ENCODE peak calls at places on chromosomes 6 and 20, in eight cellular contexts. One of them, this sample, is unnamed.

GRCh38 chr6:29702519-29703103 is 20.6 kb upstream of the HLA-F start:
- DNase-seq in heart right ventricle: peak; percentile 46
- DNase-seq in PC-3: peak; percentile 43
- DNase-seq in body of pancreas: peak; percentile 53
- DNase-seq in cardiac muscle cell: peak; percentile 65
- DNase-seq in endodermal cell: peak; percentile 97
- DNase-seq in ovary: peak; percentile 31
- DNase-seq in fibroblast of lung: no peak
- DNase-seq in this sample: peak; percentile 94

GRCh38 chr6:36757206-36757605 is 59.6 kb downstream of the RAB44 start:
- DNase-seq in heart right ventricle: no peak
- DNase-seq in PC-3: no peak
- DNase-seq in body of pancreas: no peak
- DNase-seq in cardiac muscle cell: no peak
- DNase-seq in endodermal cell: no peak
- DNase-seq in ovary: no peak
- DNase-seq in fibroblast of lung: no peak
- DNase-seq in this sample: no peak

GRCh38 chr6:6823568-6824224 is 235.2 kb downstream of the LY86 start:
- DNase-seq in heart right ventricle: no peak
- DNase-seq in PC-3: no peak
- DNase-seq in body of pancreas: no peak
- DNase-seq in cardiac muscle cell: no peak
- DNase-seq in endodermal cell: peak; percentile 42
- DNase-seq in ovary: no peak
- DNase-seq in fibroblast of lung: no peak
- DNase-seq in this sample: no peak

GRCh38 chr6:5481024-5481423 is 219.7 kb downstream of the FARS2 start:
- DNase-seq in heart right ventricle: peak; percentile 16
- DNase-seq in PC-3: no peak
- DNase-seq in body of pancreas: no peak
- DNase-seq in cardiac muscle cell: no peak
- DNase-seq in endodermal cell: peak; percentile 76
- DNase-seq in ovary: no peak
- DNase-seq in fibroblast of lung: no peak
- DNase-seq in this sample: no peak

GRCh38 chr6:154301086-154301625 is 55.4 kb downstream of the IPCEF1 start:
- DNase-seq in heart right ventricle: no peak
- DNase-seq in PC-3: peak; percentile 19
- DNase-seq in body of pancreas: no peak
- DNase-seq in cardiac muscle cell: no peak
- DNase-seq in endodermal cell: no peak
- DNase-seq in ovary: no peak
- DNase-seq in fibroblast of lung: peak; percentile 39
- DNase-seq in this sample: no peak

GRCh38 chr6:134414793-134415192 is 96.9 kb upstream of the SGK1 start:
- DNase-seq in heart right ventricle: peak; percentile 32
- DNase-seq in PC-3: no peak
- DNase-seq in body of pancreas: no peak
- DNase-seq in cardiac muscle cell: no peak
- DNase-seq in endodermal cell: no peak
- DNase-seq in ovary: no peak
- DNase-seq in fibroblast of lung: no peak
- DNase-seq in this sample: no peak

GRCh38 chr20:32227744-32228688 is 20.3 kb downstream of the POFUT1 start:
- DNase-seq in heart right ventricle: peak; percentile 12
- DNase-seq in PC-3: no peak
- DNase-seq in body of pancreas: peak; percentile 69
- DNase-seq in cardiac muscle cell: no peak
- DNase-seq in endodermal cell: no peak
- DNase-seq in ovary: no peak
- DNase-seq in fibroblast of lung: no peak
- DNase-seq in this sample: peak; percentile 74

GRCh38 chr6:140601409-140601808 is 1227.0 kb upstream of the CITED2 start:
- DNase-seq in heart right ventricle: no peak
- DNase-seq in PC-3: peak; percentile 5
- DNase-seq in body of pancreas: no peak
- DNase-seq in cardiac muscle cell: no peak
- DNase-seq in endodermal cell: no peak
- DNase-seq in ovary: no peak
- DNase-seq in fibroblast of lung: peak; percentile 11
- DNase-seq in this sample: no peak

GRCh38 chr6:94177429-94177828 is 758.1 kb upstream of the EPHA7 start:
- DNase-seq in heart right ventricle: no peak
- DNase-seq in PC-3: no peak
- DNase-seq in body of pancreas: no peak
- DNase-seq in cardiac muscle cell: peak; percentile 2
- DNase-seq in endodermal cell: peak; percentile 71
- DNase-seq in ovary: no peak
- DNase-seq in fibroblast of lung: no peak
- DNase-seq in this sample: no peak

GRCh38 chr6:15023448-15023847 is 222.4 kb upstream of the JARID2 start:
- DNase-seq in heart right ventricle: no peak
- DNase-seq in PC-3: no peak
- DNase-seq in body of pancreas: no peak
- DNase-seq in cardiac muscle cell: no peak
- DNase-seq in endodermal cell: no peak
- DNase-seq in ovary: no peak
- DNase-seq in fibroblast of lung: no peak
- DNase-seq in this sample: no peak

GRCh38 chr6:15017251-15017650 is 228.6 kb upstream of the JARID2 start:
- DNase-seq in heart right ventricle: peak; percentile 36
- DNase-seq in PC-3: no peak
- DNase-seq in body of pancreas: peak; percentile 9
- DNase-seq in cardiac muscle cell: peak; percentile 46
- DNase-seq in endodermal cell: peak; percentile 83
- DNase-seq in ovary: no peak
- DNase-seq in fibroblast of lung: peak; percentile 24
- DNase-seq in this sample: no peak

GRCh38 chr6:15017803-15018202 is 228.1 kb upstream of the JARID2 start:
- DNase-seq in heart right ventricle: no peak
- DNase-seq in PC-3: no peak
- DNase-seq in body of pancreas: no peak
- DNase-seq in cardiac muscle cell: no peak
- DNase-seq in endodermal cell: no peak
- DNase-seq in ovary: no peak
- DNase-seq in fibroblast of lung: no peak
- DNase-seq in this sample: no peak

GRCh38 chr6:15021074-15021473 is 224.8 kb upstream of the JARID2 start:
- DNase-seq in heart right ventricle: no peak
- DNase-seq in PC-3: no peak
- DNase-seq in body of pancreas: no peak
- DNase-seq in cardiac muscle cell: no peak
- DNase-seq in endodermal cell: no peak
- DNase-seq in ovary: no peak
- DNase-seq in fibroblast of lung: no peak
- DNase-seq in this sample: no peak

GRCh38 chr6:15020114-15020770 is 225.6 kb upstream of the JARID2 start:
- DNase-seq in heart right ventricle: no peak
- DNase-seq in PC-3: no peak
- DNase-seq in body of pancreas: no peak
- DNase-seq in cardiac muscle cell: no peak
- DNase-seq in endodermal cell: no peak
- DNase-seq in ovary: no peak
- DNase-seq in fibroblast of lung: no peak
- DNase-seq in this sample: no peak
- H3K27ac ChIP-seq in heart right ventricle: no peak overlapping the region
- H3K27ac ChIP-seq in PC-3: no peak overlapping the region
- H3K27ac ChIP-seq in body of pancreas: no peak overlapping the region
- H3K27ac ChIP-seq in cardiac muscle cell: no peak overlapping the region
- H3K27ac ChIP-seq in endodermal cell: no peak overlapping the region
- H3K27ac ChIP-seq in ovary: no peak overlapping the region
- H3K27ac ChIP-seq in fibroblast of lung: no peak overlapping the region
- H3K27ac ChIP-seq in this sample: no peak overlapping the region

GRCh38 chr6:108945686-108946158 is 97.5 kb downstream of the ARMC2 start:
- DNase-seq in heart right ventricle: peak; percentile 91
- DNase-seq in PC-3: no peak
- DNase-seq in body of pancreas: peak; percentile 76
- DNase-seq in cardiac muscle cell: no peak
- DNase-seq in endodermal cell: peak; percentile 69
- DNase-seq in ovary: peak; percentile 85
- DNase-seq in fibroblast of lung: peak; percentile 86
- DNase-seq in this sample: peak; percentile 86
- H3K4me1 ChIP-seq in heart right ventricle: peaks cover 72% of the 10 kb centered on the region
- H3K4me1 ChIP-seq in PC-3: peaks cover 12% of the 10 kb centered on the region
- H3K4me1 ChIP-seq in body of pancreas: peaks cover 46% of the 10 kb centered on the region
- H3K4me1 ChIP-seq in cardiac muscle cell: peaks cover 19% of the 10 kb centered on the region
- H3K4me1 ChIP-seq in endodermal cell: peaks cover 4% of the 10 kb centered on the region
- H3K4me1 ChIP-seq in ovary: peaks cover 25% of the 10 kb centered on the region
- H3K4me1 ChIP-seq in fibroblast of lung: peaks cover 21% of the 10 kb centered on the region
- H3K4me1 ChIP-seq in this sample: peaks cover 76% of the 10 kb centered on the region

DNA sequence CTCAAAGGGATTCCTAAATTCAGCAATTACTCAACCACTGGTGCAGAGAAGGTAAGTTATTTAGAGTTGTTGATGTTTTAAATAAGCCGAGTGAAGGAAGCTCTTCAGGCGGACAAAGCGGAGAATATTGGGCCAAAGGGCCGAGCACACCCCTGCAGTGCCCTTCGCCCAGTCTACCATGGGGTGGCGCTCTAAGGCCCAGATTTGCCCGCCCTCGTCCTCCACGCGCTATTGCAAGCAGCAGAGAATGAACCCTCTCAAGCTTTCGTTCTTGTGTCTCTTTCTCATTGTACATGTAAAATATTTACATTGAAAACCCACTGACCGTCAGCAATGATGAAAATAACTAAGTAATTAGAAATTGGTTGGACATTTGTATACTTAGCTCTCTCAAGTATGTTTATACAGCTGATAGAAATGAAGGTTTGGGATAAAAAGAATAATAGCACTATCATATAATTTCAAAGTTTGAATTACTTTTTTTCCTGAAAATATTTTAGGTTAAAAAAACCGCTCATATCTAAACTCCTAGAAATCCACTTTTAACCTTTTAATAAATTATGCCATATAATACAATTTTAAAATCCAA is 195.0 kb upstream of the CEP162 start:
- DNase-seq in heart right ventricle: peak; percentile 15
- DNase-seq in PC-3: peak; percentile 18
- DNase-seq in body of pancreas: peak; percentile 7
- DNase-seq in cardiac muscle cell: peak; percentile 82
- DNase-seq in endodermal cell: peak; percentile 93
- DNase-seq in ovary: peak; percentile 25
- DNase-seq in fibroblast of lung: peak; percentile 30
- DNase-seq in this sample: no peak
- TF ChIP-seq CTCF in heart right ventricle: peak; percentile 53
- TF ChIP-seq CTCF in PC-3: peak; percentile 58
- TF ChIP-seq CTCF in body of pancreas: peak; percentile 25
- TF ChIP-seq CTCF in cardiac muscle cell: peak; percentile 96
- TF ChIP-seq CTCF in endodermal cell: peak; percentile 99
- TF ChIP-seq CTCF in ovary: no peak
- TF ChIP-seq CTCF in fibroblast of lung: peak; percentile 97
- TF ChIP-seq CTCF in this sample: no peak

GRCh38 chr6:42547407-42548329 is 16.2 kb upstream of the UBR2 start:
- DNase-seq in heart right ventricle: peak; percentile 80
- DNase-seq in PC-3: peak; percentile 84
- DNase-seq in body of pancreas: peak; percentile 84
- DNase-seq in cardiac muscle cell: peak; percentile 90
- DNase-seq in endodermal cell: peak; percentile 95
- DNase-seq in ovary: peak; percentile 81
- DNase-seq in fibroblast of lung: peak; percentile 73
- DNase-seq in this sample: peak; percentile 98
- H3K27ac ChIP-seq in heart right ventricle: no peak overlapping the region
- H3K27ac ChIP-seq in PC-3: no peak overlapping the region
- H3K27ac ChIP-seq in body of pancreas: no peak overlapping the region
- H3K27ac ChIP-seq in cardiac muscle cell: peak overlapping the region; percentile 23
- H3K27ac ChIP-seq in endodermal cell: peak overlapping the region; percentile 84
- H3K27ac ChIP-seq in ovary: no peak overlapping the region
- H3K27ac ChIP-seq in fibroblast of lung: peak overlapping the region; percentile 52
- H3K27ac ChIP-seq in this sample: peak overlapping the region; percentile 79

DNA sequence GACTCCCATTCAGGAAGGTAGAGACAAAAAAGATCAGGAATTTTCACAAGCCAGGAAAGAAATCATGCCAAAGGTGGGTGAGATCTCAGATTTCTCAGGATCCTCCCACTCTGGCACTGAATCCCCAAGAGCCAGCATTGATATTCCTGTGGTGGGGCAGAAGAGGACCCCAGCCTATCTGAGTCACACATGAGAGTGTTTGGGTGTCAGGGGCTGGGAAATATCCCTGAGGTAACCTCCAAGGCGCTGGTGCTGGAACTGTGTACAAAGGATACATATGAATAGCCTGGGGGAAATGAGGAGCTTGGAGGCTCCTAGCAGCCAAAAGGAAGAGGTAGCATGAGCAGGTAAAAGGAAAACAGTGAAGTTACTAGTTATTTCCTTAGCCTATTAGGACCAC is 369.4 kb downstream of the BTBD9 start:
- DNase-seq in heart right ventricle: no peak
- DNase-seq in PC-3: peak; percentile 81
- DNase-seq in body of pancreas: no peak
- DNase-seq in cardiac muscle cell: no peak
- DNase-seq in endodermal cell: no peak
- DNase-seq in ovary: no peak
- DNase-seq in fibroblast of lung: peak; percentile 40
- DNase-seq in this sample: no peak
- H3K4me1 ChIP-seq in heart right ventricle: peaks cover 7% of the 10 kb centered on the region
- H3K4me1 ChIP-seq in PC-3: peaks cover 47% of the 10 kb centered on the region
- H3K4me1 ChIP-seq in body of pancreas: no peaks in the 10 kb centered on the region
- H3K4me1 ChIP-seq in cardiac muscle cell: peaks cover 5% of the 10 kb centered on the region
- H3K4me1 ChIP-seq in endodermal cell: peaks cover 5% of the 10 kb centered on the region
- H3K4me1 ChIP-seq in ovary: no peaks in the 10 kb centered on the region
- H3K4me1 ChIP-seq in fibroblast of lung: peaks cover 5% of the 10 kb centered on the region
- H3K4me1 ChIP-seq in this sample: no peaks in the 10 kb centered on the region

GRCh38 chr20:2248837-2249236 is 47.0 kb upstream of the TGM3 start:
- DNase-seq in heart right ventricle: no peak
- DNase-seq in PC-3: no peak
- DNase-seq in body of pancreas: no peak
- DNase-seq in cardiac muscle cell: no peak
- DNase-seq in endodermal cell: no peak
- DNase-seq in ovary: no peak
- DNase-seq in fibroblast of lung: no peak
- DNase-seq in this sample: no peak
- TF ChIP-seq CTCF in heart right ventricle: no peak
- TF ChIP-seq CTCF in PC-3: no peak
- TF ChIP-seq CTCF in body of pancreas: no peak
- TF ChIP-seq CTCF in cardiac muscle cell: no peak
- TF ChIP-seq CTCF in endodermal cell: no peak
- TF ChIP-seq CTCF in ovary: no peak
- TF ChIP-seq CTCF in fibroblast of lung: no peak
- TF ChIP-seq CTCF in this sample: no peak

GRCh38 chr20:4585758-4586157 is 136.0 kb upstream of the PRND start:
- DNase-seq in heart right ventricle: no peak
- DNase-seq in PC-3: no peak
- DNase-seq in body of pancreas: no peak
- DNase-seq in cardiac muscle cell: no peak
- DNase-seq in endodermal cell: no peak
- DNase-seq in ovary: no peak
- DNase-seq in fibroblast of lung: no peak
- DNase-seq in this sample: no peak
- H3K27ac ChIP-seq in heart right ventricle: no peak overlapping the region
- H3K27ac ChIP-seq in PC-3: no peak overlapping the region
- H3K27ac ChIP-seq in body of pancreas: no peak overlapping the region
- H3K27ac ChIP-seq in cardiac muscle cell: no peak overlapping the region
- H3K27ac ChIP-seq in endodermal cell: no peak overlapping the region
- H3K27ac ChIP-seq in ovary: no peak overlapping the region
- H3K27ac ChIP-seq in fibroblast of lung: no peak overlapping the region
- H3K27ac ChIP-seq in this sample: no peak overlapping the region